ENCODE peak calls at places on chromosomes 7 and 10, in four cellular contexts. F, D, R and I are unnamed samples.

GRCh38 chr10:112347709-112348671 is 25.9 kb upstream of the ACSL5 start:
- DNase-seq in F (no peak), D (peak), R (no peak), I (no peak)

GRCh38 chr10:13099144-13099665 is 758 bp upstream of the OPTN start:
- DNase-seq in F (peak), D (peak), R (no peak), I (peak)

GRCh38 chr7:102260856-102261255 is 25.8 kb upstream of the SH2B2 start:
- DNase-seq in F (no peak), D (peak), R (no peak), I (no peak)

GRCh38 chr10:133126431-133127290 is 33.4 kb upstream of the KNDC1 start:
- DNase-seq in F (no peak), D (no peak), R (no peak), I (no peak)

GRCh38 chr7:158583143-158583542 is 4.5 kb downstream of the PTPRN2 start:
- DNase-seq in F (no peak), D (no peak), R (no peak), I (no peak)

GRCh38 chr7:84092207-84092606 is 102.4 kb downstream of the SEMA3A start:
- DNase-seq in F (no peak), D (no peak), R (peak), I (no peak)

GRCh38 chr7:36300696-36301350 is 88.8 kb upstream of the ANLN start:
- DNase-seq in F (no peak), D (peak), R (no peak), I (no peak)

GRCh38 chr7:86914468-86915054 is 144.9 kb downstream of the ELAPOR2 start:
- DNase-seq in F (no peak), D (no peak), R (peak), I (no peak)

GRCh38 chr7:46100521-46100920 is 179.4 kb upstream of the IGFBP3 start:
- DNase-seq in F (no peak), D (no peak), R (no peak), I (no peak)

GRCh38 chr10:35946556-35946955 is 304.5 kb upstream of the FZD8 start:
- DNase-seq in F (no peak), D (no peak), R (no peak), I (no peak)

GRCh38 chr10:71748671-71749191 is 24.6 kb downstream of the VSIR start:
- DNase-seq in F (no peak), D (peak), R (peak), I (peak)

GRCh38 chr7:129168219-129168991 is 20.0 kb upstream of the SMO start:
- DNase-seq in F (no peak), D (no peak), R (no peak), I (no peak)
- H3K27ac ChIP-seq in F (no peak), D (no peak), R (no peak), I (no peak)

GRCh38 chr7:1918881-1919525 is 248.9 kb downstream of the ELFN1 start:
- DNase-seq in F (no peak), D (no peak), R (no peak), I (no peak)
- TF ChIP-seq CTCF in F (no peak), D (no peak), R (no peak), I (no peak)

GRCh38 chr10:43105119-43105792 is 28.4 kb downstream of the RET start:
- DNase-seq in F (peak), D (peak), R (peak), I (peak)
- TF ChIP-seq POLR2A in F (no peak), D (no peak), R (no peak), I (no peak)

GRCh38 chr10:59807629-59808620 is 54.7 kb upstream of the MRLN start:
- DNase-seq in F (no peak), D (no peak), R (no peak), I (no peak)

GRCh38 chr10:59805043-59805442 is 51.8 kb upstream of the MRLN start:
- DNase-seq in F (peak), D (peak), R (no peak), I (no peak)

GRCh38 chr10:59809644-59809974 is 56.4 kb upstream of the MRLN start:
- DNase-seq in F (no peak), D (no peak), R (no peak), I (no peak)

GRCh38 chr10:59812541-59813122 is 59.4 kb upstream of the MRLN start:
- DNase-seq in F (no peak), D (no peak), R (no peak), I (no peak)

DNA sequence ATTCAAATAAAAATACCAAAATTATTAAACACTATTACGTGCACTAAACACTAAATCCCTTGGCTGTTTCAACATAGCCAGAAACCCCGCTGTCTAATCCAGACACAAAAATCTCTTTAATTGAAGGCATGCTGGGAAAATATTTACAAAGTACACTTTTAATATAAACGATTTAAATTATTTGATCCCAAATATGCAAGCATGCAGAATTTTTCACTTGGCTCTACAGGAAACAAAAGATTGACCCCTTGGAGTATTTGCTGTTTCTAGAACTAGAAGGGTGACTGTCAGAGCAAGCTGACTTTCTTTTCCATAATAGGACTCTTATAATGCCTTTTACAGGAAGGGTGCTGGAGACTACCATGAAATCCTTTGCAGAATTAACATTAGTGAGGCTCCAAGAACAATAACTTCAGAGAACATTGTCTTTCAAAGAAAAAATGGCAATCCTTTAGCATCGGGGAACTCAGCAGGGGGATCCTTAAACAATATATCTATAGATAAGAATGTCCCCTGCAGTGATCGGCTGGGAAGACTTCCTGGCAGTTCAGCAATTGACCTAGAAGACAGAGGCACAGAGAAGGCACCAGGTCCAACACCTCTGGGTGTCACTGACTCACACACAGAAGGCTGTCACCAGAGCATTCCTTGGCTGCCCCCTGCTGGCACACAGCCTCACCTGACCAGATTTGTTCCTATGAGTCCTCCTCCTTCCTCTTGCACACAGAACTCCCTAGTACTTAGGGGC is 55.8 kb upstream of the MRLN start:
- DNase-seq in F (peak), D (peak), R (peak), I (peak)
- H3K27ac ChIP-seq in F (no peak), D (no peak), R (no peak), I (no peak)